ENCODE peak calls at places on chromosomes 16 and 17, in nine cellular contexts. I is neural progenitor cell; R is cardiac muscle cell; O is tibial nerve; X is tibial artery; E is CD4-positive, alpha-beta T cell; M is substantia nigra; K is DND-41; H is ascending aorta. P is an unnamed sample.

GRCh38 chr16:49884033-49884707 is 28.3 kb upstream of the ZNF423 start:
- DNase-seq in I (no peak), R (peak; percentile 18), O (no peak), X (no peak), E (no peak), M (no peak), K (no peak), H (no peak), P (no peak)

GRCh38 chr16:57807968-57808528 is 5.8 kb upstream of the KIFC3 start:
- DNase-seq in I (peak; percentile 79), R (peak; percentile 93), O (peak; percentile 72), X (peak; percentile 88), E (peak; percentile 32), M (peak; percentile 63), K (peak; percentile 67), H (peak; percentile 89), P (peak; percentile 36)

GRCh38 chr16:22425036-22425801 is 50.8 kb upstream of the CDR2 start:
- DNase-seq in I (no peak), R (no peak), O (peak; percentile 77), X (no peak), E (no peak), M (no peak), K (no peak), H (peak; percentile 72), P (no peak)

GRCh38 chr16:13453938-13454553 is 465.9 kb upstream of the ERCC4 start:
- DNase-seq in I (peak; percentile 60), R (no peak), O (peak; percentile 32), X (no peak), E (no peak), M (peak; percentile 5), K (peak; percentile 40), H (no peak), P (no peak)

GRCh38 chr16:9072806-9073341 is 18.6 kb upstream of the HAPSTR1 start:
- DNase-seq in I (no peak), R (peak; percentile 81), O (no peak), X (no peak), E (no peak), M (no peak), K (peak; percentile 61), H (no peak), P (no peak)

GRCh38 chr16:8946544-8946943 is 17.2 kb downstream of the USP7 start:
- DNase-seq in I (no peak), R (no peak), O (no peak), X (no peak), E (no peak), M (no peak), K (no peak), H (no peak), P (no peak)

GRCh38 chr16:11400076-11400475 is 54.8 kb downstream of the RMI2 start:
- DNase-seq in I (no peak), R (no peak), O (no peak), X (no peak), E (no peak), M (no peak), K (no peak), H (no peak), P (no peak)

GRCh38 chr16:17836868-17837602 is 366.3 kb upstream of the XYLT1 start:
- DNase-seq in I (peak; percentile 75), R (peak; percentile 10), O (no peak), X (no peak), E (no peak), M (no peak), K (no peak), H (no peak), P (no peak)

GRCh38 chr17:79529661-79530081 is 81.2 kb downstream of the RBFOX3 start:
- DNase-seq in I (no peak), R (no peak), O (no peak), X (no peak), E (no peak), M (no peak), K (no peak), H (no peak), P (no peak)

GRCh38 chr17:81294512-81295030 is 536 bp downstream of the SLC38A10 start:
- DNase-seq in I (peak; percentile 45), R (peak; percentile 24), O (no peak), X (no peak), E (no peak), M (no peak), K (peak; percentile 41), H (no peak), P (no peak)

GRCh38 chr16:89224665-89225064 is 7.2 kb downstream of the ZNF778 start:
- DNase-seq in I (no peak), R (no peak), O (no peak), X (no peak), E (no peak), M (no peak), K (no peak), H (no peak), P (no peak)
- H3K27ac ChIP-seq in I (no peak overlapping the region), R (no peak overlapping the region), O (no peak overlapping the region), X (no peak overlapping the region), E (no peak overlapping the region), M (no peak overlapping the region), K (no peak overlapping the region), H (no peak overlapping the region), P (no peak overlapping the region)

GRCh38 chr17:77495575-77495974 is 354.8 kb downstream of the SEC14L1 start:
- DNase-seq in I (no peak), R (no peak), O (no peak), X (no peak), E (no peak), M (no peak), K (no peak), H (peak; percentile 35), P (no peak)

GRCh38 chr17:77493238-77493812 is 352.6 kb downstream of the SEC14L1 start:
- DNase-seq in I (peak; percentile 59), R (no peak), O (no peak), X (peak; percentile 56), E (no peak), M (no peak), K (no peak), H (no peak), P (no peak)

GRCh38 chr17:77494664-77495435 is 354.1 kb downstream of the SEC14L1 start:
- DNase-seq in I (peak; percentile 87), R (peak; percentile 85), O (peak; percentile 89), X (peak; percentile 86), E (peak; percentile 71), M (peak; percentile 55), K (peak; percentile 72), H (peak; percentile 88), P (no peak)

GRCh38 chr17:77492446-77493237 is 351.9 kb downstream of the SEC14L1 start:
- DNase-seq in I (no peak), R (no peak), O (no peak), X (peak; percentile 64), E (no peak), M (no peak), K (no peak), H (no peak), P (no peak)

DNA sequence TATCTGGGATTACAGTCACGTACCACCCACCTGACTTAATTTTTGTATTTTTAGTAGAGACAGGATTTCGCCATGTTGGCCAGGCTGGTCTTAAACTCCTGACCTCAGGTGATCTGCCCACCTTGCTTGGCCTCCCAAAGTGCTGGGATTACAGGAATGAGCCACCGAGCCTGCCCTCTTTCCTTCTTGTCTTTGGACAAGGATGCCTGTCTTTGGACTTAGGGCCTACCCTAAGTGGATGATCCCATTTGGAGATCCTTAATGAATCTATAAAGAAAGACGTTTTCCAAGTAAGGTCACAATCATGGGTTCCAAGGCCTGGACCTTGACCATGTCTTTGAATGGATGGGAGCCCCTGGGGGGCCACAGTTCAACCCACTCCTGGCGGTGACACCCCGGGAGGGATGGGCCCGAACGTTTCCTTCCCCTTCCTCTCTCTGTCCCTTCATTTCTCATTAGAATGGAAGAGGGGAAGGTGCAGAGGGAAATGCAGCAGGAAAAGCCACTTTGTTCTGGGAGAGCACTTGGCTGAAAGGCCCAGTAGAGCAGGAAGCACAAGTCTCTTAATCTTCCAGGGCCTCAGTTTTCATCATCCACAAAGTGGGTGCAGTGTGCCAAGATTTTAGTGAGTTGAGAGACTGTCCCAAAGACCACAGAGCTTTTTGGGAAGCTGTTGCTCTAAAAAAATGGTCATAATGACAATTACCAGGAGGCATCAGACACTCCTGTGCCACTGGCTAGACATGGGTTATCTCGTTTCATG is 353.3 kb downstream of the SEC14L1 start:
- DNase-seq in I (no peak), R (no peak), O (no peak), X (peak; percentile 54), E (no peak), M (no peak), K (no peak), H (peak; percentile 33), P (no peak)
- H3K27ac ChIP-seq in I (no peak overlapping the region), R (peak overlapping the region; percentile 10), O (no peak overlapping the region), X (no peak overlapping the region), E (peak overlapping the region; percentile 40), M (no peak overlapping the region), K (peak overlapping the region; percentile 52), H (no peak overlapping the region), P (no peak overlapping the region)

DNA sequence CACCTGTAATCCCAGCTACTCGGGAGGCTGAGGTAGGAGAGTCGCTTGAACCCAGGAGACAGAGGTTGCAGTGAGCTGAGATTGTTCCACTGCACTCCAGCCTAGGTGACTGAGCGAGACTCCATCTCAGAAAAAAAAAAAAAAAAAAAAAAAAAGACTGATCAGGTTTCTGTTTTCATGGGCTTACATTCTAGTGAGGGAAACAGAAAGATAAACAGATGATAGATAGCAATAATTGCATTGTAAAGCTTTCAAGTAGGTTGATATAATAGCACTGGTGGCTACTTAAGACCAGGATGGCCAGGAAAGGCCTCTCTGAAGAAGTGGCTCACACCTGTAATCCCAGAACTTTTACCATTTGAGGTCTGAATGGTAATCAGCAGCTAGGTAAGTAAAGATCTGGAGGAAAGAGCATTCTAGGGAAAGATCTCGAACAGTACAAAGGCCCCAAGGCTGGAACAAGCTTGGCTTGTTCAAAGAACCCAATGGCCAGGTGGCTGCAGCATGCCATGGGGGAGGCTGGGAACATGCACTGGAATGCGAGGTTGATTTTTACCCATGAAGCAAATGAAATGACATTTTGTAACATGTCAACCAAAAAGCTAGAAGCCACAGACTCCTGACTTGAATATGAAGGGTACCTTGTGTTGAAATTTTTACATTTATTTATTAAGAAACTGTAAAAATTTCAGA is 108.3 kb upstream of the DHX40 start:
- DNase-seq in I (no peak), R (no peak), O (no peak), X (no peak), E (no peak), M (no peak), K (no peak), H (no peak), P (no peak)
- H3K27ac ChIP-seq in I (no peak overlapping the region), R (no peak overlapping the region), O (no peak overlapping the region), X (no peak overlapping the region), E (no peak overlapping the region), M (no peak overlapping the region), K (no peak overlapping the region), H (no peak overlapping the region), P (no peak overlapping the region)

GRCh38 chr17:9987779-9988585 is 82.9 kb upstream of the RCVRN start:
- DNase-seq in I (peak; percentile 59), R (peak; percentile 58), O (no peak), X (no peak), E (no peak), M (peak; percentile 16), K (peak; percentile 39), H (no peak), P (no peak)

GRCh38 chr17:9986754-9987382 is 81.8 kb upstream of the RCVRN start:
- DNase-seq in I (no peak), R (no peak), O (no peak), X (no peak), E (no peak), M (peak; percentile 37), K (no peak), H (no peak), P (no peak)

GRCh38 chr17:9994761-9995160 is 89.7 kb upstream of the RCVRN start:
- DNase-seq in I (no peak), R (no peak), O (no peak), X (peak; percentile 13), E (no peak), M (no peak), K (no peak), H (no peak), P (no peak)

GRCh38 chr17:9991796-9992195 is 86.7 kb upstream of the RCVRN start:
- DNase-seq in I (no peak), R (no peak), O (no peak), X (no peak), E (no peak), M (no peak), K (no peak), H (no peak), P (no peak)

GRCh38 chr17:9991351-9991750 is 86.3 kb upstream of the RCVRN start:
- DNase-seq in I (no peak), R (no peak), O (no peak), X (no peak), E (no peak), M (no peak), K (no peak), H (no peak), P (no peak)
- H3K27ac ChIP-seq in I (no peak overlapping the region), R (no peak overlapping the region), O (no peak overlapping the region), X (no peak overlapping the region), E (no peak overlapping the region), M (no peak overlapping the region), K (no peak overlapping the region), H (no peak overlapping the region), P (no peak overlapping the region)

P was measured in caudate nucleus.